ENCODE peak calls at places on chromosomes 11 and 22, in ten cellular contexts. M is upper lobe of right lung; C is foreskin fibroblast; V is astrocyte of the spinal cord; U is mammary epithelial cell; D is transverse colon; P is PC-3; H is CD4-positive, CD25-positive, alpha-beta regulatory T cell; B is fibroblast of mammary gland; K is adrenal gland. Y is an unnamed sample.

GRCh38 chr11:58006940-58007339 is 16.7 kb upstream of the OR9Q1 start:
- DNase-seq in B (peak; percentile 63), U (peak; percentile 63), V (no peak), P (peak; percentile 33), K (no peak), D (no peak), C (no peak), H (no peak), M (no peak), Y (no peak)

GRCh38 chr22:26937213-26937612 is 279.8 kb downstream of the MIAT start:
- DNase-seq in K (no peak), V (no peak), P (no peak), B (peak; percentile 1), C (peak; percentile 4), H (no peak), U (no peak), D (no peak), M (no peak), Y (no peak)

GRCh38 chr11:1017269-1018005 is 19.1 kb downstream of the MUC6 start:
- DNase-seq in K (peak; percentile 37), C (no peak), M (no peak), U (peak; percentile 12), D (no peak), V (no peak), P (peak; percentile 12), H (no peak), B (no peak), Y (no peak)

GRCh38 chr11:77473001-77473800 is 693 bp downstream of the PAK1 start:
- DNase-seq in B (no peak), P (peak; percentile 46), D (peak; percentile 65), H (peak; percentile 51), K (peak; percentile 55), V (peak; percentile 16), M (peak; percentile 83), C (peak; percentile 54), U (peak; percentile 50), Y (no peak)

GRCh38 chr11:70539360-70540095 is 141.2 kb downstream of the CTTN start:
- DNase-seq in U (no peak), D (no peak), K (no peak), H (no peak), P (no peak), C (no peak), V (no peak), M (peak; percentile 48), B (no peak), Y (no peak)

GRCh38 chr11:47714554-47715081 is 551 bp downstream of the AGBL2 start:
- DNase-seq in C (peak; percentile 52), K (no peak), B (peak; percentile 33), V (peak; percentile 16), D (peak; percentile 18), H (peak; percentile 11), U (peak; percentile 56), P (no peak), M (peak; percentile 56), Y (peak; percentile 73)

GRCh38 chr22:31241200-31241599 is 29.1 kb downstream of the LIMK2 start:
- DNase-seq in B (no peak), V (peak; percentile 49), K (no peak), H (no peak), C (peak; percentile 19), P (no peak), U (no peak), D (no peak), M (no peak), Y (no peak)

GRCh38 chr22:43448048-43448447 is 36.2 kb downstream of the MPPED1 start:
- DNase-seq in D (no peak), M (peak; percentile 15), H (no peak), P (no peak), U (no peak), K (no peak), V (no peak), B (no peak), C (no peak), Y (no peak)

GRCh38 chr11:47160753-47161133 is 15.9 kb downstream of the ARFGAP2 start:
- DNase-seq in H (no peak), D (no peak), V (no peak), P (no peak), B (no peak), M (no peak), C (no peak), K (no peak), U (no peak), Y (no peak)

DNA sequence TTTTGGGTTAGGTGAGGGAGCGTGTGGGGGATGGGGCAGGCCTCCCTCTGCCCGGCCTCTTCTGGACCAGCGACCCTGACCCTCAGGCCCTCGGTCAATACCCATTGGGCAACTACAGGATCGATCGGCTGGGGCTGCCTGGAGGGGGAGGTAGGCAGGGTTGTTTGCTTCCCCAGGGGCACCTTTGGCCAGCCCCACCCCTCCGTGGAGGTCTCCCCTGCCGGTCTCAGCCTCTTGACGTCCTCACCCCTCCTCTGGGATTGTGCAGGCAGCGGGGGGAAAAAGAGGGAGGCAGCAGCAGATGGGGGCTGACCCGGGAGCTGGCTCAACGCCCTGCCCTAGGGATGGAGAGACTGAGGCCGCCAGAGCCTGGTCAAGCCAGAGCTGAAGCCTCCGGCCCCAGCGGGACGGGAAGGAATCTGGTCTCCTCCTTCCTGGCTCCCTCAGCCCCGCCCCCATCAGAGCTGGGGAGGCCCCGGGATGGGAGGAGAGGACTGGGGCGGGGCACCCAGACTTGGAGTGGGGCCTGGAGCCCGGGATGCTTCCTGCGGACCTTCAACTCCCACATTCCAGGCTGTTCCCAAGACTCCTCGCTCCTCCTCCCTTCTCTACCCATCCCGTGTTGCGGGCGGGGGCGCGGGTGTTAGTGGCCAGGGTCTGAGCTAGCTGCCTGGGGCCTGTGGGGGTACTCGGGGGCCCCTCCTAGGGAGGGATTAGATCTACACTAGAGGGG is 14.4 kb upstream of the CDC42EP1 start:
- DNase-seq in P (peak; percentile 72), M (peak; percentile 94), D (peak; percentile 92), U (peak; percentile 73), V (peak; percentile 97), K (peak; percentile 96), H (no peak), C (peak; percentile 98), B (peak; percentile 94), Y (peak; percentile 95)
- H3K4me3 ChIP-seq in P (no peak overlapping the region), M (peak overlapping the region; percentile 29), D (peak overlapping the region; percentile 11), U (no peak overlapping the region), V (peak overlapping the region; percentile 10), K (no peak overlapping the region), H (no peak overlapping the region), C (peak overlapping the region; percentile 41), B (peak overlapping the region; percentile 17), Y (peak overlapping the region; percentile 44)

GRCh38 chr22:38981659-38982007 is 514 bp upstream of the APOBEC3B start:
- DNase-seq in U (no peak), K (peak; percentile 33), D (no peak), V (peak; percentile 8), C (no peak), H (no peak), M (no peak), B (no peak), P (no peak), Y (no peak)
- H3K4me3 ChIP-seq in U (no peak overlapping the region), K (no peak overlapping the region), D (peak overlapping the region; percentile 52), V (no peak overlapping the region), C (peak overlapping the region; percentile 58), H (peak overlapping the region; percentile 26), M (peak overlapping the region; percentile 40), B (no peak overlapping the region), P (peak overlapping the region; percentile 58), Y (peak overlapping the region; percentile 74)

DNA sequence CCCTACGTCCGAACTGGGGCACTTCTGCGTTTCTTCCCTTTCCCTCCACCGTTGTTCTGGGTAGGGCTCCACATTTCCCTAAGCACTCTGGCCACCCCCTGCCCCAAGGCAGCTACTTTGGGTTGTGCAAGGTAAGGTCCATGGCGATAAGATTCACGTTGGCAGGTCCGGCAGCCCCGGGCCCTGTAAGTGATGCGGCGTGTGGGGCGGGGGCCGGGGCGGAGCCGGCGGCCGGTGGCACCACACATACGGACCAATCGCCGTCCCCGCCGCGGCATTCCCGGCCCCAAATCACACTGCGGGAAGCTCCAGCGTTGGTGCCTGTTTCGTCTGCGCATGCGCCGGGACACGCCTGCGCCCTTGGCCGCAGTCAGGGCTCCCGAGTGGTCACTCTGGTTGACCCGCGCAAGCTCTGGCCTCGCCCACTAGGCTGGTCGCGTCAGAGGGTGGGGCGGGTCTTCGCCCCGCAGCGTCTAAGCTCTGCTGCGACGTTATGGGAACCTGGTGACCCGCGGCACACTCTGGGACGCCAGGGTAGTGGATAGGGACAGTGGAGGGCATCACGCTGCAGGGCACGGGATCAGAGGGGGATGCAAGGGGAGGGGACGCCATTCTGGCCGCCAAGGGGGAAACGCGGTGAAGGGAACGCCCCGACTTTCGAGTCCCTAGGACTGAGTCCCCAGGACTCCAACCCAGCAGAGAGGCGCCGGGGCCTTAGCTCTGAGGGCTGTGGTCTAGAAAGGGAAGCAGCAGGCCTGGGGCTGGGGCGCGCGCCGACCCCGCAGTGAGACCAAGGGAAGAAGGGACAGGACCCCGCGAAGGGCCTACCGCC is 1.6 kb downstream of the FADS1 start:
- DNase-seq in V (peak; percentile 97), D (peak; percentile 89), M (peak; percentile 99), K (peak; percentile 99), U (peak; percentile 62), P (peak; percentile 99), C (peak; percentile 99), B (peak; percentile 97), H (no peak), Y (peak; percentile 99)
- H3K4me3 ChIP-seq in V (peak overlapping the region; percentile 76), D (peak overlapping the region; percentile 58), M (peak overlapping the region; percentile 70), K (peak overlapping the region; percentile 58), U (peak overlapping the region; percentile 52), P (peak overlapping the region; percentile 78), C (peak overlapping the region; percentile 93), B (peak overlapping the region; percentile 83), H (peak overlapping the region; percentile 55), Y (peak overlapping the region; percentile 88)

GRCh38 chr11:6258141-6258540 is 1.5 kb upstream of the CCKBR start:
- DNase-seq in H (no peak), P (no peak), K (no peak), U (no peak), D (no peak), V (no peak), C (no peak), M (no peak), B (no peak), Y (no peak)

GRCh38 chr11:6263664-6264063 is 4.0 kb downstream of the CCKBR start:
- DNase-seq in P (no peak), D (no peak), H (no peak), V (no peak), M (no peak), K (no peak), U (no peak), B (no peak), C (no peak), Y (no peak)

GRCh38 chr11:6260207-6260726 is 629 bp downstream of the CCKBR start:
- DNase-seq in B (no peak), P (no peak), D (no peak), M (no peak), H (no peak), U (no peak), V (no peak), K (no peak), C (no peak), Y (no peak)

GRCh38 chr11:6259638-6260019 is at the start of gene CCKBR:
- DNase-seq in H (peak; percentile 18), M (peak; percentile 71), P (no peak), B (no peak), K (peak; percentile 24), U (no peak), D (peak; percentile 23), C (no peak), V (no peak), Y (no peak)

DNA sequence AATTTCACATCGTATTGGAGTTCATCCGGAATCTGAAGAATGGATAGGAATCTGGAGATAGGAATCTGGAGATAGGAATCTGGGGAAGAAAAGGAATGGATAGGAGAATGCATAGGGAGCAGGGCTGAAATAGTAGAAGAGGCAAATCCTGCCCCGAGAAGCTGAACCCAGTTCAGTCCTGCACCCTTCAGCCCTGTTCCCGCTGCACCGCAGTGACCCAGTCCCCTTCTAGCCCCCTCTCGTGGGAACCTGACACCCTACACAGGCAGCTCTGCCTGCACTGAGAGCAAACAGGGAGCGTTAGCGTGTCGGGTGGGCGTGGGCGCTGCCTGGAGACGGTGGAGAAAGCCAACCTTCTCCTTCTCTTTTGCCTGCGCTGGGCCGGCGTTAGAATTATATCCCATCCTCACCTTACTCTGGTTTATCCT is 1.1 kb upstream of the CCKBR start:
- DNase-seq in M (no peak), H (no peak), V (no peak), C (no peak), U (no peak), P (no peak), B (no peak), D (no peak), K (no peak), Y (no peak)
- H3K4me3 ChIP-seq in M (peak overlapping the region; percentile 40), H (no peak overlapping the region), V (no peak overlapping the region), C (no peak overlapping the region), U (no peak overlapping the region), P (no peak overlapping the region), B (no peak overlapping the region), D (peak overlapping the region; percentile 49), K (no peak overlapping the region), Y (peak overlapping the region; percentile 75)

Y was measured in coronary artery.